ENCODE peak calls at places on chromosomes 11 and 22, in five cellular contexts. R, K, I, P and L are unnamed samples.

GRCh38 chr22:30104501-30105156 is 24.4 kb downstream of the HORMAD2 start:
- DNase-seq in R (no peak), K (no peak), I (no peak), P (no peak), L (peak)

GRCh38 chr11:21965221-21965620 is 227.7 kb upstream of the ANO5 start:
- DNase-seq in R (no peak), K (no peak), I (no peak), P (no peak), L (no peak)

GRCh38 chr11:59822989-59823566 is 12.5 kb upstream of the MRPL16 start:
- DNase-seq in R (peak), K (peak), I (no peak), P (peak), L (peak)

GRCh38 chr22:21961886-21962654 is 9.4 kb upstream of the PPM1F start:
- DNase-seq in R (no peak), K (no peak), I (no peak), P (no peak), L (peak)

GRCh38 chr22:37331034-37331428 is 48.7 kb downstream of the CYTH4 start:
- DNase-seq in R (peak), K (no peak), I (no peak), P (no peak), L (peak)

GRCh38 chr22:19972652-19973550 is 31.3 kb upstream of the TXNRD2 start:
- DNase-seq in R (peak), K (no peak), I (no peak), P (no peak), L (no peak)

GRCh38 chr11:119622454-119623143 is 106.4 kb downstream of the NECTIN1 start:
- DNase-seq in R (no peak), K (no peak), I (no peak), P (no peak), L (no peak)

GRCh38 chr11:117704416-117705150 is 92.4 kb downstream of the DSCAML1 start:
- DNase-seq in R (no peak), K (no peak), I (no peak), P (no peak), L (no peak)

GRCh38 chr11:84522331-84522730 is 1104.8 kb downstream of the DLG2 start:
- DNase-seq in R (no peak), K (no peak), I (no peak), P (no peak), L (no peak)

GRCh38 chr22:40396882-40397281 is 26.5 kb downstream of the SGSM3 start:
- DNase-seq in R (no peak), K (peak), I (no peak), P (no peak), L (peak)

GRCh38 chr22:37953437-37954179 is at the start of the genes C22orf23 and POLR2F:
- DNase-seq in R (peak), K (peak), I (peak), P (peak), L (peak)

GRCh38 chr11:61693897-61694840 is 14.0 kb downstream of the DAGLA start:
- DNase-seq in R (no peak), K (no peak), I (no peak), P (peak), L (no peak)

GRCh38 chr11:86551286-86551685 is 121.1 kb downstream of the ME3 start:
- DNase-seq in R (peak), K (no peak), I (peak), P (peak), L (peak)

GRCh38 chr22:24474221-24474620 is 20.9 kb upstream of the UPB1 start:
- DNase-seq in R (no peak), K (no peak), I (no peak), P (peak), L (peak)

GRCh38 chr22:22855085-22855484 is 32.5 kb upstream of the IGLL5 start:
- DNase-seq in R (no peak), K (no peak), I (no peak), P (no peak), L (no peak)

GRCh38 chr11:72257551-72257950 is 13.6 kb upstream of the PHOX2A start:
- DNase-seq in R (no peak), K (no peak), I (no peak), P (no peak), L (no peak)

GRCh38 chr11:41536001-41536568 is 76.6 kb upstream of the LRRC4C start:
- DNase-seq in R (no peak), K (no peak), I (no peak), P (no peak), L (no peak)

GRCh38 chr11:64743591-64744543 is at the start of gene RASGRP2:
- DNase-seq in R (peak), K (peak), I (no peak), P (peak), L (no peak)

GRCh38 chr11:94786264-94787126 is 18.3 kb downstream of the AMOTL1 start:
- DNase-seq in R (no peak), K (peak), I (no peak), P (peak), L (peak)

GRCh38 chr11:37504066-37504611 is 906.1 kb upstream of the RAG2 start:
- DNase-seq in R (no peak), K (no peak), I (peak), P (no peak), L (peak)

GRCh38 chr11:8330896-8331295 is 67.2 kb upstream of the LMO1 start:
- DNase-seq in R (no peak), K (no peak), I (no peak), P (no peak), L (no peak)

GRCh38 chr11:34439521-34440258 is 956 bp downstream of the CAT start:
- DNase-seq in R (no peak), K (peak), I (no peak), P (peak), L (no peak)

GRCh38 chr11:9459573-9460321 is 1.1 kb upstream of the ZNF143 start:
- DNase-seq in R (no peak), K (peak), I (no peak), P (peak), L (peak)

GRCh38 chr11:92784313-92784712 is 185.1 kb upstream of the MTNR1B start:
- DNase-seq in R (no peak), K (no peak), I (no peak), P (no peak), L (no peak)

GRCh38 chr11:26244207-26244606 is 87.7 kb upstream of the ANO3 start:
- DNase-seq in R (no peak), K (no peak), I (no peak), P (no peak), L (peak)

GRCh38 chr11:47533690-47534135 is 19.2 kb downstream of the CELF1 start:
- DNase-seq in R (no peak), K (no peak), I (no peak), P (no peak), L (peak)

GRCh38 chr11:34324466-34324865 is 33.3 kb downstream of the ABTB2 start:
- DNase-seq in R (no peak), K (no peak), I (no peak), P (no peak), L (no peak)

GRCh38 chr22:37358917-37359316 is 68.4 kb downstream of the ELFN2 start:
- DNase-seq in R (no peak), K (no peak), I (no peak), P (no peak), L (peak)

GRCh38 chr22:23780146-23780748 is 6.5 kb upstream of the SMARCB1 start:
- DNase-seq in R (no peak), K (no peak), I (no peak), P (no peak), L (no peak)

DNA sequence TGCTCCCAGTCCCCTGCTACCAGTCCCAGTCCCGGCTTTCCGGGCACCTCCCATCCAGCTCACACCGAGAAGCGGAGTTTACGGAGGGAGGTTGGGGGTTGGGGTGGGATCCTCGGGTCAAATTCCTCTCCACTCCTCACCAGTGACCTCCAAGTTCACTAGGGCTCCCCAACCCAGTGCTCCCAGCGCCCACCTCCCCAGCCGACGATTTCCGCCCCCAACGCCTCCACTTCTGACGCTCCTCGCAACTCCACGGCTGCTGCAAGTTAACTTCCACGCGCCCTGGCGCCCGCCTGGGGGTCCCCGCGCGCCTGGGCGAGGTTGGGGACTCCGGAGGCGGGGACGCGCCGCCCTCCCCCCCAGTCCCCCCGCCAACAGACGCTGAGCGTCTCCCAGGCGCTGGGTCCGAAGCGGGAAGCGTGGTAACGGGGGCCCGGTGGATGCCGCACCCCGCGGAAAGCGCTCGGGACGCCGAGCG is 526 bp downstream of the TPST2 start:
- DNase-seq in R (no peak), K (peak), I (no peak), P (no peak), L (peak)
- TF ChIP-seq MXI1 in R (no peak), K (no peak), I (peak), P (no peak), L (peak)

DNA sequence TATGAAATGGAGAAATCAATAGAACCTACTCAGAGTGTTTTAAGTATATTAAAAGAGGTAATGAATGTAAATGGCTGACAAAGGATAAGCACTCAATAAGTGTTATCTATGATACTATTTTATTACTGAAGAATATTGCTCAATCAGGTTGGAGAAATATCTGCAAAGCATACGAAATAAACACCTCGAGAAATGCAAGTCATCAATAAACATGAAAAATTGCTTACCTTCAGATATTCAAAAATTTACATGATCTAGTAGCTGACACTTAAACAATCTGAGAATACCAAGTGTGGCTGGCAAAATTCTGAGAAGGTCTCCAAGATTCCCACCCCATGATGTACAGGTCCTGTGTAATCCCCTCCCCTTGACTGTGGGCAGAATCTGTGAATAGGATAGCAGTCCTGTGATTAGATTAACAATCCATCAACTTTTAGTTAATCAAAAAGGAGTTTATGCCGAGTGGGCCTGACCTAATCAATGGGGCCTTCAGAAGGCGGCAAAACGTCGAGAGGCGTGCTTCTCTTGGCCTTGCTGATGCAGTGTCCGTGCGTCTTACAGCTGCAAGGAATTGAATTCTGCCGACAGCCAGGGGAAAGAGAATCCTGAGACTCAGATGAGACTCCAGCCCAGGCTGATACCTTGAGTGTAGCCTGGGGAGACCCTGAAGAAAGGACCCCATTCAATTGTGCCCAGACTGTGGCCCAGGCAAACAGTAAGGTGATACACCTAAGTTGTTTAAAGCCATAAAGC is 49.1 kb downstream of the SPATA19 start:
- DNase-seq in R (no peak), K (no peak), I (no peak), P (no peak), L (no peak)
- TF ChIP-seq MXI1 in R (no peak), K (no peak), I (no peak), P (no peak), L (no peak)

DNA sequence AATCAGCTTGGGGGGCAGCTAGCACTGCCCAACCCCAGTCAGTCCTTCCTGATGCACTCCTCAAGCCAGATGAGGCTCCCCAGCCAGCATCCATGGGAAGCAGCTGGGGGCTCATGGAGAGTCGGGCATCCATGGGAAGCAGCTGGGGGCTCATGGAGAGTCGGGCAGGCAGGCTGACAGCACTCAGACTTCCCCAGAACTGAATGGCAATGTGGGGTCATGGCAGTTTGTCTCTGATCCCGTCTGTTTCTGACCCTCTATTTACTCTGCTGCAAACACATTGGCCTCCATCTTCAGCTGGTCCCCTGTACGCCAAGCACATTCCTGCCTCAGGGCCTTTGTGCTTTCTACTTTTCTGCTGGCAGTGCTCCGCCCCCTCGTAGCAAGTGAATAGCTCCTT is 314.8 kb downstream of the NTM start:
- DNase-seq in R (no peak), K (no peak), I (no peak), P (no peak), L (no peak)
- TF ChIP-seq MXI1 in R (no peak), K (no peak), I (no peak), P (no peak), L (no peak)

GRCh38 chr11:12717851-12718291 is 43.6 kb downstream of the TEAD1 start:
- DNase-seq in R (no peak), K (no peak), I (peak), P (no peak), L (no peak)
- TF ChIP-seq MXI1 in R (no peak), K (no peak), I (no peak), P (no peak), L (no peak)

GRCh38 chr22:31948002-31948401 is 3.7 kb downstream of the YWHAH start:
- DNase-seq in R (no peak), K (no peak), I (no peak), P (no peak), L (no peak)

GRCh38 chr22:31945478-31945815 is 1.1 kb downstream of the YWHAH start:
- DNase-seq in R (no peak), K (no peak), I (no peak), P (no peak), L (no peak)

GRCh38 chr22:31947296-31947695 is 3.0 kb downstream of the YWHAH start:
- DNase-seq in R (no peak), K (no peak), I (no peak), P (peak), L (no peak)

GRCh38 chr22:31944700-31945477 is 554 bp downstream of the YWHAH start:
- DNase-seq in R (peak), K (peak), I (no peak), P (no peak), L (no peak)

GRCh38 chr22:31945971-31946680 is 1.8 kb downstream of the YWHAH start:
- DNase-seq in R (no peak), K (no peak), I (no peak), P (no peak), L (peak)
- TF ChIP-seq MXI1 in R (no peak), K (no peak), I (no peak), P (no peak), L (no peak)

DNA sequence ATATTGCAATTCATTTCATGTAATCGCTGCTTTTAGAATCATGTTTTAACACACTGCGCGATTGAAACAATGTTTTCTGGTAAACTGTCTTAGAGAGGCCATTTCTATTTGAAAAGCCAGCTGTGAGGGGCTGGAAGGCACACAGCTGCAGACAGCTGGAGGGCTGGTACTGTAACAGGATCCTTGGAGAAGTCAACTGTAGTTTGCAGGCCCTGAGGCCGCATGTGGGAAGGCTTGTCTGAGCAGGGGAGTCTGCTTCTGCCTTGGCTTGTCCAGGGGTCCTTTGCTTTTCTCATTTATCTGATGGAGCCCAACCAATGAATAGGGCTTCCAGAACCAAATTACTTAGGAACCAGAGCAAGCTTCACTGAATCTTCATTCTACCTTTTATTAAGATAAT is 313.5 kb downstream of the BLID start:
- DNase-seq in R (no peak), K (no peak), I (no peak), P (no peak), L (peak)
- TF ChIP-seq MXI1 in R (no peak), K (no peak), I (no peak), P (no peak), L (no peak)

GRCh38 chr11:69360606-69361005 is 66.7 kb downstream of the MYEOV start:
- DNase-seq in R (no peak), K (no peak), I (no peak), P (no peak), L (no peak)

GRCh38 chr11:69356703-69357457 is 62.9 kb downstream of the MYEOV start:
- DNase-seq in R (no peak), K (no peak), I (no peak), P (no peak), L (no peak)

GRCh38 chr11:69357458-69358397 is 63.8 kb downstream of the MYEOV start:
- DNase-seq in R (no peak), K (no peak), I (no peak), P (no peak), L (no peak)

GRCh38 chr11:69359735-69360470 is 65.9 kb downstream of the MYEOV start:
- DNase-seq in R (no peak), K (no peak), I (no peak), P (no peak), L (peak)

GRCh38 chr11:69358398-69359080 is 64.6 kb downstream of the MYEOV start:
- DNase-seq in R (no peak), K (no peak), I (no peak), P (no peak), L (no peak)
- TF ChIP-seq MXI1 in R (no peak), K (no peak), I (no peak), P (no peak), L (no peak)

GRCh38 chr11:843086-843704 is 543 bp downstream of the TSPAN4 start:
- DNase-seq in R (no peak), K (peak), I (no peak), P (no peak), L (no peak)
- TF ChIP-seq MXI1 in R (no peak), K (no peak), I (no peak), P (no peak), L (no peak)